ENCODE peak calls at places on chromosomes 5 and 9, in seven cellular contexts. A is A549, O is heart left ventricle, P is neural progenitor cell, X is GM13977, D is IMR-90, E is WTC11. T is an unnamed sample.

GRCh38 chr9:138009016-138009415 is 131.4 kb downstream of the CACNA1B start:
- DNase-seq in A (no peak), O (no peak), P (no peak), X (peak), D (no peak), E (no peak), T (no peak)

GRCh38 chr9:16828335-16829281 is 41.9 kb downstream of the BNC2 start:
- DNase-seq in A (no peak), O (peak), P (peak), X (no peak), D (peak), E (peak), T (no peak)

GRCh38 chr5:71528206-71528605 is 58.9 kb upstream of the MCCC2 start:
- DNase-seq in A (no peak), O (no peak), P (no peak), X (no peak), D (peak), E (no peak), T (no peak)

GRCh38 chr5:74173260-74173659 is 467.3 kb downstream of the ENC1 start:
- DNase-seq in A (no peak), O (no peak), P (peak), X (no peak), D (no peak), E (no peak), T (no peak)

GRCh38 chr5:165497707-165498106 is 1992.3 kb downstream of the MAT2B start:
- DNase-seq in A (peak), O (no peak), P (peak), X (peak), D (peak), E (peak), T (no peak)

GRCh38 chr9:126503333-126504085 is 110.2 kb upstream of the LMX1B start:
- DNase-seq in A (no peak), O (no peak), P (no peak), X (no peak), D (peak), E (no peak), T (no peak)

GRCh38 chr9:101995231-101995630 is 256.8 kb upstream of the GRIN3A start:
- DNase-seq in A (peak), O (no peak), P (no peak), X (no peak), D (no peak), E (no peak), T (no peak)

GRCh38 chr9:96067004-96067403 is 191.5 kb downstream of the ERCC6L2 start:
- DNase-seq in A (no peak), O (peak), P (no peak), X (no peak), D (no peak), E (no peak), T (no peak)

GRCh38 chr5:3592298-3592697 is 3.3 kb upstream of the IRX1 start:
- DNase-seq in A (no peak), O (no peak), P (peak), X (no peak), D (no peak), E (peak), T (no peak)

GRCh38 chr5:84231390-84231789 is 153.3 kb downstream of the EDIL3 start:
- DNase-seq in A (no peak), O (no peak), P (no peak), X (no peak), D (no peak), E (no peak), T (no peak)

GRCh38 chr9:133955821-133956411 is 36.2 kb downstream of the VAV2 start:
- DNase-seq in A (no peak), O (peak), P (peak), X (peak), D (peak), E (peak), T (peak)

GRCh38 chr5:115580941-115581340 is 21.3 kb downstream of the TICAM2 start:
- DNase-seq in A (no peak), O (no peak), P (no peak), X (no peak), D (no peak), E (no peak), T (no peak)

GRCh38 chr9:100573655-100574260 is 4.1 kb upstream of the CAVIN4 start:
- DNase-seq in A (no peak), O (no peak), P (no peak), X (no peak), D (peak), E (no peak), T (no peak)

GRCh38 chr5:74581988-74582365 is 58.6 kb downstream of the ENC1 start:
- DNase-seq in A (no peak), O (no peak), P (no peak), X (no peak), D (no peak), E (no peak), T (no peak)

GRCh38 chr9:130112244-130113151 is 58.8 kb downstream of the GPR107 start:
- DNase-seq in A (no peak), O (no peak), P (no peak), X (no peak), D (peak), E (no peak), T (no peak)

GRCh38 chr9:77440057-77440456 is 208.1 kb downstream of the GNA14 start:
- DNase-seq in A (no peak), O (no peak), P (peak), X (no peak), D (peak), E (peak), T (no peak)

GRCh38 chr9:107387401-107387800 is 102.2 kb downstream of the KLF4 start:
- DNase-seq in A (no peak), O (peak), P (no peak), X (no peak), D (no peak), E (no peak), T (no peak)

GRCh38 chr9:25742241-25742640 is 64.0 kb upstream of the TUSC1 start:
- DNase-seq in A (no peak), O (no peak), P (peak), X (no peak), D (no peak), E (no peak), T (no peak)

GRCh38 chr9:78122631-78123030 is 91.0 kb upstream of the GNAQ start:
- DNase-seq in A (no peak), O (no peak), P (no peak), X (no peak), D (no peak), E (no peak), T (no peak)

GRCh38 chr5:7068156-7068555 is 327.8 kb upstream of the ADCY2 start:
- DNase-seq in A (no peak), O (no peak), P (no peak), X (no peak), D (no peak), E (no peak), T (no peak)

GRCh38 chr5:14707811-14708210 is 43.3 kb downstream of the OTULIN start:
- DNase-seq in A (no peak), O (no peak), P (no peak), X (no peak), D (no peak), E (no peak), T (no peak)

GRCh38 chr9:7973123-7973522 is 173.5 kb upstream of the DMAC1 start:
- DNase-seq in A (no peak), O (no peak), P (no peak), X (no peak), D (no peak), E (no peak), T (no peak)

GRCh38 chr5:179138568-179138925 is 78.4 kb downstream of the ZNF354C start:
- DNase-seq in A (no peak), O (no peak), P (no peak), X (no peak), D (no peak), E (no peak), T (no peak)

GRCh38 chr5:39948867-39949468 is 524.2 kb upstream of the DAB2 start:
- DNase-seq in A (peak), O (peak), P (peak), X (peak), D (peak), E (peak), T (peak)

GRCh38 chr9:130072515-130073235 is 19.0 kb downstream of the GPR107 start:
- DNase-seq in A (no peak), O (no peak), P (no peak), X (peak), D (peak), E (no peak), T (peak)

GRCh38 chr9:107698779-107699564 is 209.4 kb upstream of the KLF4 start:
- DNase-seq in A (no peak), O (no peak), P (no peak), X (no peak), D (no peak), E (no peak), T (no peak)

GRCh38 chr9:88786291-88787054 is 204.8 kb upstream of the S1PR3 start:
- DNase-seq in A (no peak), O (no peak), P (no peak), X (no peak), D (peak), E (no peak), T (no peak)

GRCh38 chr9:104961238-104961637 is 33.3 kb upstream of the ABCA1 start:
- DNase-seq in A (peak), O (no peak), P (no peak), X (peak), D (peak), E (peak), T (peak)

GRCh38 chr5:170611446-170612088 is 107.7 kb downstream of the KCNIP1 start:
- DNase-seq in A (no peak), O (peak), P (no peak), X (no peak), D (no peak), E (no peak), T (no peak)
- TF ChIP-seq CTCF in A (no peak), O (no peak), P (no peak), X (no peak), D (no peak), E (no peak), T (no peak)

DNA sequence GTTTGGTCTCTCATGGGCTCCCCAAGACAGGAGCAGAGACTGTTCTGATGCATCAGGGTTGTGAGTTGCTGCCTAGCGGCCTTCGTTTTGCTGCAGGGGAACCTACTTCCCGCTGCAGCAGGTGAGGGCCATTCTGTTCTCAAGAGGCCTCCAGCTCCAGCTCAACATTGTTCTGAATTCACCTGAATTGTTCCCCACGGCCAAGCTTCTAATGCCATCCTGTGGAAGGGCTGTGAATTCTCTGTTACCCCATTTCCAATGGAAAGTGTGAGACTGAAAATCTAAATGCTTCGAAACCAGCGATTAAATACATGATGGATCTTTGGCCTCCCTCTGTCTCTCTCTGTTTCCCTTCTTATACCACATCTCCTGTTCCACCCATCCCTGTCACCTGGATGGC is 349.1 kb upstream of the DAP start:
- DNase-seq in A (no peak), O (no peak), P (no peak), X (no peak), D (no peak), E (no peak), T (no peak)
- TF ChIP-seq CTCF in A (no peak), O (peak), P (no peak), X (no peak), D (no peak), E (no peak), T (no peak)

GRCh38 chr5:112372543-112372942 is 46.5 kb downstream of the EPB41L4A start:
- DNase-seq in A (no peak), O (no peak), P (no peak), X (no peak), D (no peak), E (no peak), T (no peak)
- TF ChIP-seq CTCF in A (no peak), O (no peak), P (no peak), X (no peak), D (no peak), E (no peak), T (no peak)

GRCh38 chr5:34957299-34957698 is 27.9 kb downstream of the DNAJC21 start:
- DNase-seq in A (no peak), O (no peak), P (no peak), X (no peak), D (peak), E (no peak), T (no peak)

GRCh38 chr5:34959323-34959722 is 30.0 kb downstream of the DNAJC21 start:
- DNase-seq in A (no peak), O (no peak), P (no peak), X (peak), D (peak), E (no peak), T (peak)

DNA sequence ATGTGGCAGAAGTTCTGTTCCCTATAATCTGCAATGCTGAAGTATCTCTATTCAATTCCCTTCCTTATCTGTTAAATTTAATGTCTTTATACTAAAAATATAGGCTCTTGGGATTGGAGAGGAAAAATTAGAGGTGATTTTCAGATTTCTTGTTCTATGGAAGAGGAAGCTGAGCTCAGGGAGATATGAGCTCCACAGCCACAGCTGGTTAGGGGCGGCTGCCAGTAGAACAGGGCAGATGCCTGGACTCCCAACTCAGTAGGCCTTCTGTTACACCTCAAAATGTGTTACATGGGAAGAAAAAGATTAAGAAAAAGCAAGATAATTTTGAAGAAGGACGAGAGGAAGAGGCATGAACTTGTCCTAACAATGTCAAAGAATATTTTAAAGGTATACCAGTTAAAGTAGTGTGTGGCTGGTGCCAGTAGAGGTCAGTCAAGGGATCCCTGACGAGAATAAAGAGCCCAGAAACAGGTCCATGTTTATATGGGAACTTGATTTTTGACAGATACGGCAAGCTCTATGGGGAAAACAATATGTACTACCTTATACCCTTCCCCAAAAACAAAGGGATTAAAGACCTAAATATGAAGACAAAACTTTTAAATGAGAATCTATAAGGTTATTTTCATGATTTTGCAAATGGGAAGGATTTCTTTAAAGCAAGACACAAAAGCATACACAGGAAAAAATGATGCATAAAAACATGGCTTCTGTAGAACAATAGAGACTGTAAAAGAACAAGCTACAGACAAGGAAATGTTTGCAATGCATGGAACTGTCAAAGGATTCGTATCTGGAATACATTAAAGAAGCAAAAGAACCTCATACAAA is 28.7 kb downstream of the DNAJC21 start:
- DNase-seq in A (peak), O (no peak), P (peak), X (peak), D (peak), E (no peak), T (peak)
- TF ChIP-seq CTCF in A (peak), O (peak), P (peak), X (peak), D (peak), E (no peak), T (peak)

T was measured in activated CD8-positive, alpha-beta T cell treated with anti-CD3 and anti-CD28 coated beads for 36 hours.